ENCODE peak calls at places on chromosomes 12 and 14, in seven cellular contexts. Y is AG04450, C is choroid plexus epithelial cell, D is fibroblast of the aortic adventitia, I is cardiac fibroblast, L is neural progenitor cell, Z is esophagus squamous epithelium. B is an unnamed sample.

GRCh38 chr14:52473557-52473956 is 78.7 kb downstream of the TXNDC16 start:
- DNase-seq in I (peak), D (peak), C (peak), Z (no peak), L (peak), Y (no peak), B (peak)

GRCh38 chr12:24361860-24362581 is 412.6 kb upstream of the SOX5 start:
- DNase-seq in D (no peak), I (no peak), Z (no peak), C (no peak), Y (no peak), L (no peak), B (no peak)

GRCh38 chr12:23555180-23555784 is 394.2 kb downstream of the SOX5 start:
- DNase-seq in C (no peak), D (no peak), I (no peak), Y (no peak), Z (no peak), L (no peak), B (no peak)

GRCh38 chr12:29176951-29177350 is 27.9 kb downstream of the FAR2 start:
- DNase-seq in D (peak), Y (no peak), L (no peak), Z (no peak), C (peak), I (peak), B (no peak)

GRCh38 chr14:73763396-73763795 is 49.2 kb upstream of the PNMA1 start:
- DNase-seq in L (no peak), I (no peak), D (no peak), Z (no peak), Y (no peak), C (no peak), B (no peak)

GRCh38 chr12:132385923-132386751 is 56.7 kb upstream of the GALNT9 start:
- DNase-seq in D (no peak), Z (no peak), I (no peak), C (no peak), Y (no peak), L (no peak), B (no peak)

GRCh38 chr12:111178194-111179081 is 190.5 kb downstream of the PHETA1 start:
- DNase-seq in Z (no peak), C (no peak), D (peak), Y (no peak), L (no peak), I (peak), B (no peak)

GRCh38 chr14:103846569-103847438 is 571 bp downstream of the PPP1R13B start:
- DNase-seq in C (no peak), Y (no peak), D (peak), I (peak), L (peak), Z (no peak), B (peak)

GRCh38 chr12:79692860-79693605 is 2.3 kb upstream of the PAWR start:
- DNase-seq in I (no peak), C (no peak), L (no peak), Y (no peak), Z (no peak), D (peak), B (no peak)

GRCh38 chr12:70794131-70794530 is 126.4 kb downstream of the PTPRR start:
- DNase-seq in I (no peak), Y (no peak), C (no peak), D (no peak), L (no peak), Z (no peak), B (no peak)

GRCh38 chr12:46438256-46438655 is 65.7 kb upstream of the SLC38A2 start:
- DNase-seq in Y (no peak), Z (no peak), C (no peak), L (no peak), I (no peak), D (no peak), B (no peak)

GRCh38 chr14:23494223-23494622 is 24.7 kb downstream of the NGDN start:
- DNase-seq in Y (no peak), C (peak), L (peak), Z (no peak), D (peak), I (peak), B (no peak)

GRCh38 chr12:121590476-121591143 is 9.8 kb upstream of the KDM2B start:
- DNase-seq in D (peak), L (peak), C (peak), I (peak), Z (no peak), Y (no peak), B (no peak)

GRCh38 chr14:24395609-24396580 is 2.9 kb upstream of the NYNRIN start:
- DNase-seq in D (peak), C (no peak), Y (no peak), I (peak), L (no peak), Z (no peak), B (peak)

GRCh38 chr12:24922109-24922508 is 26.8 kb downstream of the BCAT1 start:
- DNase-seq in Z (no peak), L (no peak), Y (no peak), D (no peak), I (no peak), C (peak), B (no peak)

GRCh38 chr12:130127909-130128763 is 34.1 kb upstream of the FZD10 start:
- DNase-seq in C (no peak), I (no peak), Y (no peak), L (no peak), Z (no peak), D (no peak), B (no peak)

GRCh38 chr14:60734465-60735242 is at the start of gene MNAT1:
- DNase-seq in I (peak), L (peak), C (peak), D (peak), Y (peak), Z (peak), B (peak)

GRCh38 chr12:43675048-43675904 is 83.3 kb downstream of the PUS7L start:
- DNase-seq in I (no peak), Y (no peak), Z (no peak), C (no peak), D (peak), L (no peak), B (no peak)

GRCh38 chr12:56220611-56221232 is 1.0 kb downstream of the RNF41 start:
- DNase-seq in Y (no peak), Z (no peak), C (peak), L (no peak), I (peak), D (peak), B (peak)

GRCh38 chr12:41962171-41962572 is 182.5 kb downstream of the GXYLT1 start:
- DNase-seq in D (no peak), Z (no peak), L (no peak), Y (no peak), C (no peak), I (no peak), B (no peak)

GRCh38 chr14:98909251-98909944 is 362.6 kb downstream of the BCL11B start:
- DNase-seq in C (no peak), I (peak), Z (no peak), D (no peak), L (no peak), Y (no peak), B (no peak)

GRCh38 chr12:102833687-102834435 is 83.2 kb downstream of the PAH start:
- DNase-seq in I (no peak), L (peak), D (no peak), Y (no peak), Z (no peak), C (peak), B (peak)

GRCh38 chr12:57547366-57548315 is 649 bp upstream of the DCTN2 start:
- DNase-seq in Y (no peak), C (no peak), D (no peak), L (no peak), I (no peak), Z (no peak), B (no peak)
- H3K4me3 ChIP-seq in Y (no peak), C (no peak), D (peak), L (peak), I (no peak), Z (peak), B (peak)

GRCh38 chr12:57764662-57765002 is 2.2 kb downstream of the CYP27B1 start:
- DNase-seq in C (no peak), L (no peak), Z (no peak), D (no peak), Y (no peak), I (no peak), B (no peak)
- H3K4me3 ChIP-seq in C (peak), L (peak), Z (peak), D (no peak), Y (peak), I (no peak), B (peak)

GRCh38 chr12:6215120-6215807 is 15.1 kb downstream of the CD9 start:
- DNase-seq in I (no peak), C (no peak), L (no peak), D (no peak), Z (no peak), Y (no peak), B (no peak)
- H3K4me3 ChIP-seq in I (no peak), C (no peak), L (no peak), D (no peak), Z (peak), Y (no peak), B (no peak)

GRCh38 chr14:90454041-90455000 is 57.5 kb downstream of the CALM1 start:
- DNase-seq in Z (no peak), Y (peak), D (peak), I (peak), C (peak), L (peak), B (peak)
- H3K4me3 ChIP-seq in Z (no peak), Y (peak), D (peak), I (no peak), C (peak), L (peak), B (no peak)

GRCh38 chr14:100148837-100149731 is 10.4 kb downstream of the DEGS2 start:
- DNase-seq in L (no peak), D (no peak), Y (no peak), I (no peak), Z (no peak), C (no peak), B (no peak)

GRCh38 chr14:100145682-100146464 is 13.6 kb downstream of the DEGS2 start:
- DNase-seq in I (no peak), D (no peak), L (no peak), Z (no peak), C (no peak), Y (no peak), B (no peak)

GRCh38 chr14:100147181-100147631 is 12.2 kb downstream of the DEGS2 start:
- DNase-seq in Y (no peak), C (no peak), Z (no peak), L (no peak), D (no peak), I (no peak), B (no peak)

GRCh38 chr14:100146548-100147091 is 12.8 kb downstream of the DEGS2 start:
- DNase-seq in C (no peak), Z (no peak), I (no peak), Y (no peak), L (no peak), D (no peak), B (no peak)

GRCh38 chr14:100147691-100148464 is 11.6 kb downstream of the DEGS2 start:
- DNase-seq in L (no peak), Y (no peak), Z (no peak), D (no peak), C (no peak), I (no peak), B (no peak)
- H3K4me3 ChIP-seq in L (no peak), Y (no peak), Z (no peak), D (no peak), C (no peak), I (no peak), B (no peak)

B was measured in adipocyte.